ENCODE peak calls at places on chromosomes 7 and 10, in eight cellular contexts. P is effector memory CD4-positive, alpha-beta T cell; O is OCI-LY7; J is IMR-90; K is endodermal cell; B is uterus; G is prostate gland; W is suprapubic skin. D is an unnamed sample. For H3K4me1, the result is how much of the 10 kb centered on the place peaks cover.

GRCh38 chr10:7193369-7193768 is 217.5 kb downstream of the SFMBT2 start:
- DNase-seq in O (no peak), W (no peak), K (no peak), P (no peak), B (no peak), G (no peak), J (no peak), D (no peak)

GRCh38 chr7:47370461-47371042 is 211.4 kb downstream of the TNS3 start:
- DNase-seq in P (no peak), K (peak), J (no peak), O (no peak), B (no peak), W (no peak), G (no peak), D (no peak)

GRCh38 chr7:2775376-2775775 is 68.7 kb downstream of the GNA12 start:
- DNase-seq in W (no peak), O (no peak), K (no peak), G (no peak), P (no peak), B (no peak), J (no peak), D (no peak)

GRCh38 chr10:59536576-59537014 is 173.1 kb downstream of the SLC16A9 start:
- DNase-seq in W (no peak), K (no peak), O (no peak), P (no peak), B (peak), J (peak), G (no peak), D (no peak)

GRCh38 chr7:24820730-24821044 is 63.4 kb upstream of the GSDME start:
- DNase-seq in W (no peak), O (no peak), P (no peak), J (no peak), G (no peak), K (no peak), B (no peak), D (peak)

GRCh38 chr7:82985144-82985802 is 177.4 kb downstream of the PCLO start:
- DNase-seq in J (no peak), K (no peak), B (no peak), P (no peak), G (no peak), O (no peak), W (no peak), D (no peak)

GRCh38 chr10:130300608-130301025 is 164.4 kb downstream of the GLRX3 start:
- DNase-seq in W (no peak), G (no peak), P (no peak), K (no peak), J (no peak), B (no peak), O (no peak), D (no peak)

GRCh38 chr10:92054807-92055206 is 131.2 kb downstream of the BTAF1 start:
- DNase-seq in B (no peak), K (no peak), O (no peak), P (no peak), W (no peak), G (no peak), J (no peak), D (no peak)

GRCh38 chr7:129522088-129522970 is 20.0 kb downstream of the SMKR1 start:
- DNase-seq in W (no peak), P (no peak), O (no peak), B (no peak), G (no peak), J (no peak), K (peak), D (no peak)

GRCh38 chr10:22643696-22644621 is 70.4 kb downstream of the PIP4K2A start:
- DNase-seq in K (no peak), O (no peak), J (no peak), P (no peak), B (no peak), G (no peak), W (no peak), D (no peak)

GRCh38 chr7:100166966-100167911 is 1.2 kb downstream of the GAL3ST4 start:
- DNase-seq in W (no peak), G (no peak), J (no peak), O (no peak), K (peak), B (no peak), P (no peak), D (no peak)

GRCh38 chr10:78171633-78172032 is 138.0 kb downstream of the RPS24 start:
- DNase-seq in K (peak), G (no peak), J (no peak), O (peak), B (no peak), P (no peak), W (no peak), D (no peak)

GRCh38 chr10:112404612-112405011 is 30.7 kb downstream of the ACSL5 start:
- DNase-seq in O (no peak), K (no peak), P (no peak), B (no peak), J (peak), G (no peak), W (no peak), D (no peak)

GRCh38 chr7:13874783-13875182 is 114.7 kb downstream of the ETV1 start:
- DNase-seq in J (peak), P (no peak), G (peak), W (no peak), O (no peak), K (no peak), B (no peak), D (no peak)

GRCh38 chr10:70269741-70270140 is 14.1 kb downstream of the NPFFR1 start:
- DNase-seq in P (no peak), J (no peak), G (no peak), W (no peak), O (no peak), B (no peak), K (no peak), D (no peak)

GRCh38 chr10:62545155-62545554 is 171.0 kb downstream of the ZNF365 start:
- DNase-seq in P (no peak), G (no peak), B (no peak), K (no peak), J (no peak), O (no peak), W (no peak), D (no peak)

GRCh38 chr7:133510326-133511055 is 257.6 kb downstream of the EXOC4 start:
- DNase-seq in J (peak), W (no peak), O (no peak), P (no peak), K (no peak), B (no peak), G (no peak), D (no peak)

GRCh38 chr10:49194212-49194920 is 6.2 kb upstream of the TMEM273 start:
- DNase-seq in G (no peak), O (peak), B (no peak), K (no peak), W (no peak), J (no peak), P (no peak), D (no peak)

GRCh38 chr10:34811968-34812514 is 3.1 kb downstream of the PARD3 start:
- DNase-seq in B (no peak), G (no peak), P (no peak), J (peak), K (no peak), O (no peak), W (no peak), D (no peak)

DNA sequence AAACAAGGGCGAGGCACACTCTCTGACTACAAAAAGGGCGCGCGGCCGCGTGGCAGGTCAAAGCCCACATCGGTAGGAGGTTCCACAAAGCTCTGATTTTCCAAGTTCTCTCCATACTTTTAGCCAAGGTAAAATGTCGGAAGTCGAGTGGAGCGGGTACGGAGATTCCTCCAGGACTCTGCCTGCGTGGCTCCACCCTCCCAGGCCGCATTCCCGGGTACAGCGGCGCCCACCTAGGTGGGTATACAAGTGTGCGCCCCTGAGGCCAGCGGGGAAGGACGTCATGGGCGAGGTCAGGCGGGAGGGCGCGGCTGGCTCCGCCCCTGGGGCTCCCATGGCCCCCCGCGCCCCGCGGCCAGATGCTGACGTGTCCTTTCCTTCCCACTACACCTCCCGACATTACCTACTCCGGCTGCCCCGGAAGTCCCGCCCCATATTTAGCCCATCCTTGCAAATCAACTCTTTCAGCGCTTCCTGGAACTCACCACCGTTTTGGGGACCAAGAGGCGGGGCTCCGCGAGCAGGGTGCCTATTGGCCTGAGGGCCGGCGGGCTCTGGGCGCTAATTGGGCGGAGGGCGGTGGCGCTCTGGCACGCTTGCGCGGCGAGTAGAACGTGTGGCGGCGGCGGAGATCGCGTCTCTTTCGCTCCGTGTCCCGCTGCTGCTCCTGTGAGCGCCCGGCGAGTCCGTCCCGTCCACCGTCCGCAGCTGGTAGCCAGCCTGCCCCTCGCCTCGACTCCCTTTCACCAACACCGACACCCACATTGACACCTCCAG is at the start of gene SND1:
- DNase-seq in O (peak), K (peak), G (peak), P (peak), B (peak), W (peak), J (peak), D (peak)
- H3K4me1 ChIP-seq in O (under half), K (under half), G (under half), P (under half), B (under half), W (under half), J (under half), D (under half)

GRCh38 chr10:100744136-100744979 is 1.0 kb upstream of the PAX2 start:
- DNase-seq in K (peak), J (no peak), W (no peak), O (no peak), G (no peak), P (no peak), B (no peak), D (no peak)

GRCh38 chr10:100744980-100745881 is at the start of gene PAX2:
- DNase-seq in G (no peak), O (no peak), W (no peak), K (peak), P (no peak), B (no peak), J (no peak), D (no peak)

GRCh38 chr10:100747061-100747825 is 1.9 kb downstream of the PAX2 start:
- DNase-seq in G (no peak), K (peak), J (no peak), O (no peak), B (no peak), W (no peak), P (no peak), D (no peak)

GRCh38 chr10:100746413-100746931 is 1.1 kb downstream of the PAX2 start:
- DNase-seq in G (no peak), W (no peak), J (no peak), P (no peak), O (no peak), B (no peak), K (no peak), D (no peak)

GRCh38 chr10:100745882-100746412 is 565 bp downstream of the PAX2 start:
- DNase-seq in O (no peak), G (no peak), B (no peak), P (no peak), J (no peak), K (peak), W (no peak), D (no peak)
- H3K4me3 ChIP-seq in O (no peak), G (peak), B (no peak), P (no peak), J (no peak), K (peak), W (peak), D (peak)

DNA sequence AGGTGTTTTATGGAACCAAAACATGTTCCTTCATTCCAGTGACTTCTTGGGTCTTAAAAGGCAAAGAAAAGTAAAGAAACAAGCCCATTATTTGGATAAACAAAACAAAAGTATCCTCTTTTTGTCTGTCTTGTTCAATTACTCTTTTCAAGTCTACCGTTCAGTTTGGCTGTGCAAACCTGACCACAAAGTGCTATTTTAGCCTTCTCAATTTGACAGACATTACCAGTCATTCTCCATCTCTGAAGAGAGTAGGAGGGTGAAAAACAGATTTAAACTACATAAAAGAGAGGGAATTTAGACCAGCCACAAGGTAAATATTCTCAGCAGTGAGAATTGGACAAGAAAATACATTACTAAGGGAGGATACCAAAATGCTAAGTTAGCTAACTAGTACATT is 145.2 kb downstream of the GRM3 start:
- DNase-seq in J (no peak), W (no peak), G (no peak), P (no peak), O (no peak), K (no peak), B (no peak), D (no peak)
- H3K4me1 ChIP-seq in J (under half), W (under half), G (under half), P (under half), O (under half), K (under half), B (under half), D (under half)

GRCh38 chr10:128047337-128047736 is 78.9 kb downstream of the MKI67 start:
- DNase-seq in P (peak), G (peak), B (no peak), O (peak), W (peak), K (peak), J (no peak), D (peak)
- H3K4me3 ChIP-seq in P (peak), G (no peak), B (no peak), O (peak), W (peak), K (no peak), J (no peak), D (peak)